ENCODE peak calls at places on chromosomes 2 and 18, in ten cellular contexts. A is Panc1, P is GM12891, I is suprapubic skin, W is stomach, J is sigmoid colon, K is HepG2, L is prostate gland, E is breast epithelium, S is HL-60. U is an unnamed sample.

GRCh38 chr2:159446201-159446600 is 159.7 kb upstream of the WDSUB1 start:
- DNase-seq in A (no peak), P (no peak), I (no peak), W (no peak), J (no peak), K (no peak), L (no peak), E (no peak), S (no peak), U (no peak)

GRCh38 chr2:101004671-101005325 is 2.7 kb downstream of the RPL31 start:
- DNase-seq in A (no peak), P (no peak), I (no peak), W (no peak), J (no peak), K (no peak), L (no peak), E (no peak), S (no peak), U (no peak)

GRCh38 chr2:95328386-95329125 is 31.4 kb downstream of the KCNIP3 start:
- DNase-seq in A (no peak), P (no peak), I (no peak), W (no peak), J (no peak), K (no peak), L (no peak), E (no peak), S (no peak), U (no peak)

GRCh38 chr18:22591231-22591630 is 173.5 kb upstream of the CTAGE1 start:
- DNase-seq in A (no peak), P (no peak), I (no peak), W (no peak), J (no peak), K (no peak), L (no peak), E (no peak), S (no peak), U (no peak)

GRCh38 chr2:131031431-131031841 is 61.8 kb downstream of the FAM168B start:
- DNase-seq in A (no peak), P (no peak), I (peak; percentile 19), W (no peak), J (no peak), K (no peak), L (no peak), E (no peak), S (no peak), U (no peak)

GRCh38 chr2:19457809-19458208 is 99.4 kb upstream of the OSR1 start:
- DNase-seq in A (no peak), P (no peak), I (no peak), W (no peak), J (no peak), K (no peak), L (no peak), E (no peak), S (no peak), U (no peak)

GRCh38 chr2:219726916-219727315 is 99.5 kb downstream of the SLC4A3 start:
- DNase-seq in A (no peak), P (no peak), I (no peak), W (no peak), J (no peak), K (no peak), L (no peak), E (no peak), S (peak; percentile 20), U (no peak)

GRCh38 chr2:180604077-180604476 is 376.3 kb upstream of the UBE2E3 start:
- DNase-seq in A (no peak), P (no peak), I (no peak), W (no peak), J (no peak), K (peak; percentile 35), L (no peak), E (no peak), S (peak; percentile 22), U (no peak)

DNA sequence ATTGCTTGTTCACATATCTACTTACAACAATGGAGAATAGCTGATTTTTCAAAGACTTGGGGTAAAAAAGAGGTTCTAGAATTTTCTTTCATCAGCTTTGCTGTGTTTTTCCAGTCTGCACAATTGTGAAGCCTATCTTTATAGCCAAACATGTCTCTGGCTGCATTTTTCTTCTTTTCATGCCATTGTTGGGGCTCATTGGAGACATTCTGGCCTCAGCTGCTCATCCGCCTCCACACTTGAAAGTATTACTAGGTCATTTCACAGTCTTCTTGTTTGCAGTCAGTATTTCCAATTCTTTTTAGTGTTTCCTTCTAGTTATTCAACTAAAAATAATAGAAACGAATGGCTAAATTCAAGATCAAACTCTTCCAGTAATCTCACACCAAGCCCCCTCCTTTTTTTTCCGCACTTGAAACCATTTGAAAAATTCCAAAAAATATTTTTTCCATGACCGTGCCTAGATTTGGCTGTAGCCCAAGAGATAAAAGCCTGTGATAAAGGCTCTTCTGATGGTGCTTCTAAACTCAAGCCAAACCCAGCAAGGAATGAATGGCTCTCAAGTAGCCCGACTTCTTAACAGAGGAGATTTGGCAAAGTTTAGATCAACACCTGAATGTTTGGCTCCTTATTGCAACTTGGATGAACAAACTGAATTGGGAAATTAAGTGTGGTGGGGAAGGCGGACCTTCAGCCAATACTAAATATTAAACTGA is 103.4 kb downstream of the NRP2 start:
- DNase-seq in A (no peak), P (no peak), I (no peak), W (no peak), J (no peak), K (no peak), L (no peak), E (no peak), S (no peak), U (no peak)
- TF ChIP-seq POLR2AphosphoS5 in A (no peak), P (no peak), I (no peak), W (no peak), J (no peak), K (no peak), L (no peak), E (no peak), S (no peak), U (no peak)

GRCh38 chr18:58097907-58098166 is 53.8 kb downstream of the NEDD4L start:
- DNase-seq in A (no peak), P (no peak), I (no peak), W (no peak), J (no peak), K (no peak), L (no peak), E (no peak), S (no peak), U (no peak)

GRCh38 chr18:58098706-58099105 is 54.7 kb downstream of the NEDD4L start:
- DNase-seq in A (no peak), P (no peak), I (no peak), W (no peak), J (no peak), K (no peak), L (no peak), E (no peak), S (no peak), U (no peak)

GRCh38 chr18:58096658-58097057 is 52.6 kb downstream of the NEDD4L start:
- DNase-seq in A (no peak), P (no peak), I (no peak), W (no peak), J (no peak), K (no peak), L (no peak), E (no peak), S (no peak), U (no peak)

GRCh38 chr18:58095655-58096054 is 51.6 kb downstream of the NEDD4L start:
- DNase-seq in A (no peak), P (no peak), I (no peak), W (no peak), J (no peak), K (no peak), L (no peak), E (no peak), S (no peak), U (no peak)

DNA sequence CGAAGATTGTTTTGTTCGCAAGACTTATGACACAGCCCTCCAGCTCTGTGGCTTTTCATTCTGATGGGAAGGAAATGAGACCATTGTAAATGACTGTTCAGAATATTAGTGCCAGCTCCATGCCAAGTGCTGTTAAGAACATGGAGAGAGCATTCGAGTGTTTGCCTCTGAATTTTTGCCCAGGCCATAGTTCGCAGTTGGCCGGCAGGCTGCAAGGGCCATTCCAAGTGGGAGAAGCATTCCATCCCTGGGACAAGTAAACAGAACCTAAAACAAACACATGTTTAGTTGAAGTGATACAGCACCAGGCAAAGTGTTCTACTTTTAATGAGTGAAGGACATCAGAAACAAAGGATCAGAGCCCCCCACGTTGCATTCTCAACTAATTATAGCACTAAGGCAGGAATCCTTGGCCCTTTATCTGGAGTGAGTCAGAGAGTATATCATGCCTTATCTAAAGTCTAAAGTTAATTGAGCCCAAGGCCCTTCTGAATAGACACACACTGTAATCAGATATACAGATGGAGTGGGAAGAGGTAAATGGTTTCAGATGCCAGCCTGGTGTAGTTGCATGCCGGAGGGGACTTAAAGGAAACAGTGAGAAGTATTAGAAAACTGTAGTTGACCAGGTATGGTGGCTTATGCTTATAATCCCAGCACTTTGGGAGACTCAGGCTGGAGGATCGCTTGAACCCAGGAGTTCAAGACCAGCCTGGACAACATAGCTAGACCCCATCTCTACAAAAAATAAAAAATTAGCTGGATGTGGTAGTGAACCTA is 53.3 kb downstream of the NEDD4L start:
- DNase-seq in A (no peak), P (no peak), I (no peak), W (peak; percentile 51), J (no peak), K (peak; percentile 41), L (no peak), E (no peak), S (no peak), U (no peak)
- TF ChIP-seq POLR2AphosphoS5 in A (no peak), P (no peak), I (no peak), W (no peak), J (no peak), K (no peak), L (peak; percentile 6), E (no peak), S (no peak), U (no peak)

DNA sequence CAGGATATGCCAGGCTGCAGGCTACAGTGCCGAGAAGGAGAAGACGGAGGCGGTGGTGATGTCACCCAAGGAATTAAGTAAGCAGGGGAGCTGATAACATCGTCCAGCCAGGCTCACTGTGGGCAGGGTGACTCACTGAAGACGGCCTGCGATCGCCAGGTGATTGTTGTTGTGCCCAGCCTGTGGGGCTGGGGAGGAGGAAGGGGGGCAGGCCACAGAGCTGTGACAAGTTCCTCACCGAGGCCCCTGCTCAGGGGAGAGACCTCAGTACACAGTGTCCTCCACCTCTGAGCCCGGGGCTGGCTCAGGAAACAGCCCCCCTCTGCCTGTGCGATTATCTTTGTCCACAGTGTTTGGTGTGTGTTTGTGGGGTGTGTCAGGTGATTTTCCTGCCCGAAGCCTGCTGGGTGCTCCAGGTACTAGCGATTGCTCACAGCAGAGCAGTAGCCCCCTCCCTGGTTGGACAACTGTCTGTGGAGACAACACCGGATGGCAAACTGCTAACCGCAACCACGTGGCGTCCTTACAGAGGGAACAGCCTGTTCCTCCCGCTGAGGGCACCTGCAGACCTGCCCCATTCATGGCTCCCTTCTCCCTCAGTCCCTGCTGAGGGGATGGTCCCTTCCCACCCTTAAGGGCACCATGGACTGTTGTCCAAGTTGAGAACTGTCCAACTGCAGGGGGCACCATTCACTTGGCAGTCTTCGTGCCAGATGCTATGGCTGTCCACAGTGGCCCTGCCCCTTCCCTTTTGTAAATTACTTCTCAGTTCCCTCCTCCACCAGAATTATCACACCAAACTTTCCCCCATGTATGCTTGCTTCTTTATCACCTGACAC is 95.1 kb downstream of the ZFP36L2 start:
- DNase-seq in A (peak; percentile 24), P (no peak), I (peak; percentile 88), W (peak; percentile 94), J (peak; percentile 84), K (peak; percentile 80), L (peak; percentile 76), E (peak; percentile 95), S (peak; percentile 99), U (no peak)
- TF ChIP-seq POLR2AphosphoS5 in A (no peak), P (no peak), I (peak; percentile 14), W (peak; percentile 85), J (no peak), K (no peak), L (peak; percentile 72), E (peak; percentile 84), S (peak; percentile 96), U (no peak)

DNA sequence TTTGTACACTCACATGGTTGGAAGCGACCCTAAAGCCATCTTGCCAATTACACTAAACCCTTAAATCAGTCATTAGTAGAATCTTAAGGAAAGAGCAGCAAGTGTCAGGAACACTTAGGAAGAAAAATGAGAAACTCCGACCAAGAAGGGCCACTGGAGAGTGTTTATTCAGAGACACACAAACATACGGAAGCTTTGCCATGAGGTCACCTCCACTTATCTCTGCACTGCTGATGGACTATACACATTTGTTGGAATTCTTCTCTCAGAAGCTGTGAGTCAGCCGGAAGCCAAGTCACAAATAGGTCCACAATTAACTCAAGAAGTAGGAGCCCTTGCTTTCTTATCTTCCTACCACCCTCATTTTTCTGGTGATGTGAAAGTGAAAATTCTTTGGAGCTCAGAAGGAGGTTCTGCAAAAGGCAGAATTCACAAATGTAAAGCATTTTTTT is 21.6 kb downstream of the BMP10 start:
- DNase-seq in A (no peak), P (no peak), I (no peak), W (no peak), J (no peak), K (peak; percentile 46), L (no peak), E (no peak), S (no peak), U (no peak)
- TF ChIP-seq POLR2AphosphoS5 in A (no peak), P (no peak), I (no peak), W (no peak), J (no peak), K (no peak), L (no peak), E (no peak), S (no peak), U (no peak)